ENCODE peak calls at places on chromosomes 11 and 22, in ten cellular contexts. E is lower leg skin, D is GM13976, M is PC-3, N is GM20000, F is pancreas, Q is ovary, T is fibroblast of the aortic adventitia, H is nephron progenitor cell, O is lung. J is an unnamed sample.

GRCh38 chr11:116871248-116871647 is 33.8 kb upstream of the APOA1 start:
- DNase-seq in D (no peak), M (peak), Q (no peak), H (no peak), T (peak), E (no peak), F (no peak), N (no peak), O (no peak), J (no peak)

GRCh38 chr11:58394195-58394594 is 12.5 kb downstream of the OR5B3 start:
- DNase-seq in D (no peak), E (no peak), M (peak), O (no peak), F (no peak), T (peak), N (no peak), Q (no peak), H (no peak), J (no peak)

GRCh38 chr11:126084608-126084912 is 21.9 kb upstream of the CDON start:
- DNase-seq in O (peak), T (no peak), E (no peak), Q (no peak), D (no peak), F (no peak), H (no peak), M (no peak), N (no peak), J (no peak)

GRCh38 chr22:19109198-19110063 is 12.8 kb downstream of the DGCR2 start:
- DNase-seq in H (no peak), E (peak), M (no peak), T (peak), N (peak), O (peak), D (peak), Q (no peak), F (no peak), J (peak)

GRCh38 chr22:21837184-21837979 is 30.1 kb downstream of the MAPK1 start:
- DNase-seq in T (peak), M (peak), N (no peak), D (no peak), Q (no peak), H (no peak), F (no peak), E (no peak), O (no peak), J (no peak)

GRCh38 chr22:46377566-46378498 is 42.3 kb downstream of the TRMU start:
- DNase-seq in E (no peak), N (no peak), O (peak), T (no peak), Q (no peak), M (peak), F (peak), D (no peak), H (peak), J (no peak)

GRCh38 chr22:37419916-37420655 is 7.2 kb downstream of the ELFN2 start:
- DNase-seq in M (peak), F (no peak), D (no peak), Q (no peak), N (no peak), O (no peak), E (no peak), H (peak), T (no peak), J (peak)

GRCh38 chr22:26927841-26928240 is 270.5 kb downstream of the MIAT start:
- DNase-seq in H (no peak), D (no peak), M (no peak), O (no peak), N (no peak), Q (no peak), T (no peak), E (no peak), F (no peak), J (no peak)

GRCh38 chr11:78957481-78958245 is 383.0 kb upstream of the NARS2 start:
- DNase-seq in E (no peak), M (peak), O (no peak), Q (no peak), F (no peak), D (no peak), H (no peak), T (peak), N (no peak), J (no peak)

DNA sequence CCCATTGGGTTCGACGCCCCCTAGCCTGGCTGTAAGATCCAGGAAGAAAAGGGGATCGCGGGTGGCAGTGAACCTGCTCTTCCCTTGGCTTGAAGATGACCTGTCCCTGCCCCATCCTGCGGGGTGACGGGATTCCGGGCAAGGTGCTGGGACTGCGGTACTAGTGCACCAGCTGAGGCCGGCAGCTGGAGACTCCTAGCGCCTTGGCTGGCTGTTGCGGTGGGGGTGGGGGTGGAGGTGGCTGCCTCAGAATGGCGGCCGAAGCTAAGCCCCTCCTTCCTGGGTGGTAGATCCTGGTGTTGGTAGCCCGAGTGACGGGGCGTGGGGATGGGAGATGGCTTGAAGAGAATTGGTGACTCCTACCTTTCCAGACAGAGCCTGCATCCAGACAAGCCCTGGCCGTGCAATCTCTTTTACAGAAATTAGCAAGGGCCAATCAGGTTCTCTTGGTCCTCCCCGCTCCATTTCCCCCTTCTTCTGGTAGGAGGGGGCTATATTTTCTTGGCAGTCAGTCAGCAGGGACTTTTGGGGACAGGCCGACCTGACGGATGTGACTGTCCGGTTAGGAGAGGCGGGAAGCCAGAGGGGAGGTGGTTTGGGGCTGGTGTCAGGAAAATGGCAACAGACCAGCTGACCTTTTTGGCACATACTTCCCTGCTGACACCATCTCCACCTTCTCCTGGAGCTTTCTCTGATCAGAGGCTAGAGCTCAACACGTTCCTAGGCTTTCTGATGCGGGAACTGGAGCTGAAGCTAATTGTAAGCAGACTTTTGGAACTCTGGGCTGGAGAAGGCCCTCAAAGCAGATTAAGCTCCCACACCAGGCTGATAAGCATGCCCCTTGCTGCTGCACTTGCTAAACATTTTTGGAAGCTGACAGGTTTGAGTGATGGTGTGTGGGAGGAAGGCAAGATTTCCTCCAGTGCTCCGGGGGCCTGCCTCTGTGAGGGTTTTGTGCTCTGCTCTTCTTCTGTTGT is 2.0 kb downstream of the NAV2 start:
- DNase-seq in D (no peak), E (no peak), T (peak), O (peak), M (peak), H (peak), N (no peak), Q (no peak), F (peak), J (peak)
- TF ChIP-seq CTCF in D (no peak), E (no peak), T (no peak), O (no peak), M (no peak), H (no peak), N (no peak), Q (no peak), F (no peak), J (no peak)

GRCh38 chr11:82960779-82961143 is 59.2 kb downstream of the DDIAS start:
- DNase-seq in H (no peak), N (no peak), T (no peak), E (no peak), O (no peak), Q (no peak), D (no peak), F (no peak), M (no peak), J (no peak)

DNA sequence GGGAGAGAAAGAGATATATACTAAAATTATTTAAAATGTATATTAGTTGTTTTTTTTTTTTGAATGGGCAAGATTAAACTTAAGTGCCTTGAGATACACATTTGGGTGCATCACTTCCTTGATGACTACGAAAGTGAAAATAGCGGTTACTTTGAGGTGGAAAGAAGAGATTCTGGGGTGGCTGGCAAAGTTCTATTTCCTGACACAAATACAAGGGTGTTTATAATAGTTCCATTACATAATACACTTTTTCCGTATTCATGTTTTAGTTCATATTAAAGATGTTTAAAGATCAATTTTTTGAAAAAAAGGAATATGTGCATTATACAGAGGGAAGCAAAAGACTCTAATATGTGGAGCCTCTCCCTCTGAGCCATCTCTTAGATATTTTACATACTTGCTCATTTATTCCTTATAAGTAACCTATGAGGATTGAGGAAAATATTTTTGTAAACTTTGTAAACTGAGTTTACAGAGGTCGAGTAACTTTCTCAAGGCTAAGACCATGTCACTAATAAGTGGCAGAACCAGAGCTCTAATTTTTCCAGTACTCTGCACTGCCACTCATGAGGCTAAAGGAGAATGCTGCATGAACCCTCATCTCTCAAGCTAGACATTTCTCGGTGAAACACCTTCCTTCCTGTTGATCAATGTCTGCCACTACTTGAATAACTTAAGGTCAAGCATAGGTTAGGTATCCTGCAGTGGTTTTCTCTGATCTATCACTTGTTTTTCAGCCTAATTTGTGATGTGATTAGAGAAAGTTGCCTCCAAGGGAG is 58.7 kb downstream of the DDIAS start:
- DNase-seq in E (no peak), N (peak), Q (no peak), M (no peak), D (peak), O (no peak), T (no peak), H (no peak), F (no peak), J (peak)
- TF ChIP-seq CTCF in E (no peak), N (no peak), Q (no peak), M (no peak), D (no peak), O (no peak), T (no peak), H (no peak), F (no peak), J (no peak)

GRCh38 chr11:62613275-62613864 is 313 bp downstream of the ROM1 start:
- DNase-seq in O (no peak), F (peak), T (no peak), H (peak), M (no peak), D (no peak), N (no peak), Q (no peak), E (no peak), J (peak)

GRCh38 chr11:62614275-62614674 is 1.2 kb downstream of the ROM1 start:
- DNase-seq in H (no peak), Q (no peak), E (no peak), N (no peak), F (no peak), T (no peak), M (peak), D (no peak), O (no peak), J (peak)

GRCh38 chr11:62610814-62611704 is 1.5 kb downstream of the EML3 start:
- DNase-seq in O (no peak), H (no peak), T (no peak), N (no peak), D (no peak), F (no peak), E (no peak), Q (no peak), M (no peak), J (no peak)

GRCh38 chr11:62611705-62612365 is 740 bp downstream of the EML3 start:
- DNase-seq in T (peak), Q (peak), N (peak), D (peak), H (peak), F (peak), M (peak), O (peak), E (no peak), J (peak)

DNA sequence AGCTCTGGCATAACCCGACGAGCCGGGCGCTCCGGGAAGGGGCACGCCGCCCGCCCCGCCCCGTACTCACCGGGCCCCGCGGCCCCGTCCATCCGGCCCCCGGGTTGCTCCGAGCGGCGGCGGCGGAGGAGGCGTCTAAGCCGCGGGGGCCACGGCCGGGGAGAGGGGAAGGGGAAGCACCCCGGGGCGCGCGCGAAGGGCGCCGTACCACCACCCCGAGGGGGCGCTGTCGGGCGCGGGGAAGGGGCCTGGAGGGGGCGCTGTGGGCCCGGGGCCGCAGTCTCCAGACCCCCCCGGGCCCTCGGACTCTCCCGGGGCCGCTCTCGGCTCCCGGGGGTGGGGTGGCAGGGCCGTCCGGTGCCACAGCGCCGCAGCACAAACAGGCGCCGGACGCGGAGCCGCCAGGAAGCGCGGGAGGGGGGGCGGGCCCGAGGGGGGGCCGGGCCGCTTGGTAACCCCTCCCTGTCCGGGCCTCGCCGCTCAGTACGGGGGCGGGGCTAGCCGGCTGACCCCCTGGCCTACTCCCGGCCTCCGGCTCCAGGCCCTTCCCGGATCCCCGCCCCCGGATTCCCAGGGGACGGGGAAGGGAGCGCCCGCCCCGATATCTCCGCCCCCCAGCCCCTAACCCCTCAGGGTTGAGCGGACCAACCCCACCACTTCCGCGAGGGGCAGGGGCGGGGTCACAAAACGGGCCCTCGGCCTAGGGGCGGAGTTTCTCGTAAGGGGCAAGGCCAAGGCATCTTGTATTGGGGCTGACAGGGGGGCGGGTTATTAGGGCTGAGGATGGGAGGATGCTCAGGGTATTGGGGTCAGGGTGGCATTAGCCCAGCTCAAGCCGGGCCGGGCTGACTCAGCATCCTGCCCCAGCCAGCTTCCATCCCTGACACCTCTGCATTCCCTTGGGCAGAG is at the start of the genes EML3 and ROM1:
- DNase-seq in H (peak), F (peak), M (peak), Q (peak), E (peak), T (peak), O (peak), D (peak), N (peak), J (peak)
- TF ChIP-seq CTCF in H (peak), F (peak), M (peak), Q (peak), E (no peak), T (peak), O (peak), D (peak), N (peak), J (peak)

DNA sequence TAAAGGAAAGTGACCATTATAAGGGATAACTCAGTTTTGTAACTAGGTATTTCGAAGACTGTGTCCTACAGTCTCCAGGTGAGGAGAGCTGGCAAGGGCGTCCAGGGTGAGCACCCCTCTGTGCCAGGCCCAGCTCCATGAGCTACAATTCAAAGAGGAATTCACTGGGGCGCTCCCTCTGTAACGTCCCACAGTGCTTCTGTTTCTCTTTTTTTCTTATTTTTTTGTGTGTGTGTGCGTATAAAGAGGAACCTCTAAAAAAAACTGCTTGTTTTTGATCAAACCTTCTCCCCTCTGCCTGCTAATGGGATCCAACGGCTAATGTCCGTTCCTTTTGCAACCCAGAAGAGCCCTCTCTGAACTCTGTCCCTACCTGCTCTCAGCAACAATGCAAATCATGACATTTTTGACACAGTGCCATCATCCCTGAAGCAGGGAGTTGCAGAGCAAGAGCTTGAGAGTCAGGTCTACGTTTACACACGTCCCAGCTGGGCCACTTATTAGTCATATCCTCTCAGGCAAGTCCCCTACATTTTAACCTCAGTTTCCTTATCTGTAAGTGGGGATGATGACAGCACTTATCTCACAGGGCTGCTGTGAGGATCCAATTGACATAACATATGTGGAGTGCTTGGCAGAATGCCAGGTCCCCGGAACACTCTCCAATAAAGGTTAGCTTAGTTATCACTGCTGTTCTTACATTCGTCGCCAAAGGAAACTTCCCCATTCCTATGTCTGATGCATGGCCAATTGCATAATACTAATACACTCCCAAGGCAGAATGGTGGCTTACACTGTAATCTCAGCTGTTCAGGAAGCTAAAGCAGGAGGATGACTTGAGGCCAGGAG is 16.9 kb downstream of the ASCC2 start:
- DNase-seq in N (peak), T (peak), O (peak), E (peak), D (peak), F (peak), Q (no peak), M (peak), H (no peak), J (peak)
- TF ChIP-seq CTCF in N (no peak), T (no peak), O (no peak), E (no peak), D (no peak), F (no peak), Q (no peak), M (no peak), H (no peak), J (peak)

DNA sequence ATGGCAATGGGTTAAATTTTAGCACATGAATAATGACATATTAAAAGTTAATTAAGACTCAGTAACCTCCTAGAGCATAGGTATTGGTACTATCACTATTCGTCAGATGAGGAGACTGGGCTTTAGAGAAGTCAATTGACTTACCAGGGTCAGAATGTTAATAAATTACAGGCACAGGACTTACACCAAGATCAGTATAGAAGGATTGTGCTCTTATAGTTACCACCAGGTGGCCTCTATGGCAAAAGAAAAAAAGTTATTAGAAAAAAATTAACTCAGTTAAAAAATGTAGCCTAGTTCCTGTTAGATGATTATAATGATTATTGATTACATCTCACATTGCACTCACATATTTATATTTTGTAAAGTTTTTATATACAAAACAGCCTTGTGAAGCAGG is 1163.7 kb downstream of the FAM181B start:
- DNase-seq in N (no peak), T (no peak), E (no peak), O (no peak), M (no peak), Q (no peak), H (no peak), F (no peak), D (no peak), J (no peak)
- TF ChIP-seq CTCF in N (no peak), T (no peak), E (no peak), O (no peak), M (peak), Q (no peak), H (no peak), F (no peak), D (no peak), J (no peak)

GRCh38 chr11:121318848-121319834 is 26.6 kb downstream of the SC5D start:
- DNase-seq in O (no peak), H (peak), D (peak), F (no peak), E (no peak), M (peak), T (peak), Q (no peak), N (no peak), J (peak)

GRCh38 chr11:121326230-121326629 is 33.7 kb downstream of the SC5D start:
- DNase-seq in O (no peak), D (no peak), Q (no peak), E (no peak), H (no peak), T (no peak), F (no peak), N (no peak), M (no peak), J (no peak)

GRCh38 chr11:121323208-121323607 is 30.6 kb downstream of the SC5D start:
- DNase-seq in F (no peak), H (no peak), O (no peak), T (no peak), D (no peak), E (no peak), M (no peak), Q (no peak), N (no peak), J (no peak)

GRCh38 chr11:121321614-121322243 is 29.2 kb downstream of the SC5D start:
- DNase-seq in H (no peak), M (peak), O (no peak), Q (peak), N (peak), T (peak), D (peak), F (no peak), E (no peak), J (peak)
- TF ChIP-seq CTCF in H (no peak), M (peak), O (peak), Q (peak), N (peak), T (peak), D (peak), F (no peak), E (no peak), J (no peak)

GRCh38 chr22:42648368-42649260 is 578 bp downstream of the CYB5R3 start:
- DNase-seq in F (peak), D (peak), M (peak), H (no peak), E (peak), T (peak), O (peak), Q (peak), N (peak), J (peak)

GRCh38 chr22:42651134-42651533 is 1.9 kb upstream of the CYB5R3 start:
- DNase-seq in T (no peak), H (no peak), Q (no peak), F (no peak), M (peak), N (peak), O (no peak), D (no peak), E (no peak), J (no peak)

GRCh38 chr22:42648017-42648367 is 1.2 kb downstream of the CYB5R3 start:
- DNase-seq in Q (no peak), T (no peak), O (no peak), D (no peak), H (no peak), M (no peak), F (no peak), N (no peak), E (no peak), J (no peak)

GRCh38 chr22:42646569-42647525 is 2.3 kb downstream of the CYB5R3 start:
- DNase-seq in O (no peak), E (peak), D (no peak), H (no peak), N (peak), M (no peak), F (peak), Q (peak), T (peak), J (no peak)

GRCh38 chr22:42649261-42650056 is at the start of gene CYB5R3:
- DNase-seq in N (peak), Q (peak), E (peak), D (peak), F (peak), M (peak), H (peak), O (peak), T (peak), J (peak)
- TF ChIP-seq CTCF in N (no peak), Q (no peak), E (no peak), D (no peak), F (no peak), M (no peak), H (no peak), O (no peak), T (no peak), J (no peak)